ENCODE peak calls at places on chromosomes 1 and 21, in seven cellular contexts. B is iPS-NIHi11, F is hypothalamus, C is NCI-H2171, P is NCI-H2107, U is T-helper 22 cell, G is nucleus accumbens. I is an unnamed sample.

GRCh38 chr1:204079608-204079999 is 6.7 kb downstream of the SOX13 start:
- DNase-seq in G (no peak), C (no peak), B (no peak), U (no peak), F (no peak), P (no peak), I (no peak)

GRCh38 chr1:7616076-7616833 is 154.8 kb upstream of the VAMP3 start:
- DNase-seq in P (no peak), C (no peak), F (peak; percentile 22), G (peak; percentile 1), B (peak; percentile 90), U (no peak), I (no peak)

GRCh38 chr1:166164995-166165660 is 1.7 kb downstream of the FAM78B start:
- DNase-seq in C (peak; percentile 54), G (no peak), B (peak; percentile 76), U (no peak), F (no peak), P (no peak), I (no peak)

GRCh38 chr1:212477680-212478466 is 45.2 kb downstream of the NENF start:
- DNase-seq in B (no peak), G (no peak), C (no peak), U (no peak), F (no peak), P (no peak), I (no peak)

GRCh38 chr1:22700121-22700520 is 10.5 kb upstream of the EPHB2 start:
- DNase-seq in B (no peak), U (no peak), C (no peak), F (no peak), G (no peak), P (no peak), I (no peak)

GRCh38 chr1:33468011-33468410 is 4.4 kb upstream of the ZSCAN20 start:
- DNase-seq in P (no peak), F (no peak), U (no peak), B (no peak), C (no peak), G (no peak), I (no peak)

GRCh38 chr21:17554619-17555472 is 42.0 kb downstream of the CXADR start:
- DNase-seq in P (no peak), B (peak; percentile 59), C (no peak), U (no peak), G (peak; percentile 43), F (peak; percentile 37), I (no peak)

GRCh38 chr1:225602590-225603206 is 50.2 kb downstream of the ENAH start:
- DNase-seq in P (no peak), G (no peak), U (no peak), F (no peak), C (no peak), B (no peak), I (no peak)

GRCh38 chr1:229303855-229304254 is 32.9 kb downstream of the RAB4A start:
- DNase-seq in U (no peak), P (no peak), C (no peak), F (no peak), B (no peak), G (no peak), I (no peak)

GRCh38 chr1:241447056-241447649 is 72.4 kb downstream of the FH start:
- DNase-seq in P (no peak), G (no peak), F (no peak), C (peak; percentile 25), B (no peak), U (no peak), I (no peak)

GRCh38 chr21:34227386-34227852 is 136.4 kb upstream of the KCNE2 start:
- DNase-seq in U (no peak), F (no peak), P (no peak), G (no peak), C (no peak), B (no peak), I (no peak)

GRCh38 chr1:170593173-170593572 is 61.2 kb downstream of the GORAB start:
- DNase-seq in C (no peak), U (no peak), P (no peak), F (no peak), B (no peak), G (no peak), I (no peak)

GRCh38 chr21:32457360-32457840 is 44.9 kb downstream of the EVA1C start:
- DNase-seq in C (no peak), U (no peak), G (no peak), P (no peak), F (no peak), B (no peak), I (no peak)

GRCh38 chr1:27726173-27726793 is 522 bp downstream of the FAM76A start:
- DNase-seq in U (no peak), C (peak; percentile 32), G (peak; percentile 50), F (peak; percentile 62), B (peak; percentile 80), P (no peak), I (peak; percentile 38)

GRCh38 chr1:23567996-23568607 is 8.8 kb upstream of the ID3 start:
- DNase-seq in G (peak; percentile 63), U (no peak), C (no peak), B (no peak), P (no peak), F (peak; percentile 47), I (no peak)

GRCh38 chr1:112448937-112449629 is 53.1 kb downstream of the CTTNBP2NL start:
- DNase-seq in P (no peak), U (no peak), C (no peak), F (no peak), B (no peak), G (no peak), I (no peak)

GRCh38 chr1:81803423-81804103 is 2.8 kb downstream of the ADGRL2 start:
- DNase-seq in B (peak; percentile 12), C (peak; percentile 29), G (no peak), F (no peak), U (no peak), P (no peak), I (no peak)

I was measured in effector memory CD8-positive, alpha-beta T cell.